ENCODE peak calls at places on chromosome 6, in five cellular contexts. Z is cardiac fibroblast; L is transverse colon; F is CD8-positive, alpha-beta memory T cell; I is cardiac muscle cell. S is an unnamed sample.

GRCh38 chr6:131213501-131213990 is 78.3 kb downstream of the AKAP7 start:
- DNase-seq in L (no peak), I (no peak), Z (peak; percentile 78), F (no peak), S (no peak)

GRCh38 chr6:161813156-161813555 is 539.3 kb upstream of the AGPAT4 start:
- DNase-seq in I (no peak), Z (no peak), F (no peak), L (no peak), S (peak; percentile 75)

GRCh38 chr6:158467923-158468322 is 92.0 kb upstream of the TMEM181 start:
- DNase-seq in Z (no peak), L (no peak), F (no peak), I (no peak), S (no peak)

GRCh38 chr6:12012231-12012565 is at the start of gene HIVEP1:
- DNase-seq in L (no peak), F (no peak), Z (no peak), I (peak; percentile 71), S (no peak)

GRCh38 chr6:117423754-117424153 is 2.0 kb downstream of the ROS1 start:
- DNase-seq in I (no peak), L (no peak), Z (no peak), F (no peak), S (no peak)

GRCh38 chr6:72861935-72862432 is 240.1 kb downstream of the KCNQ5 start:
- DNase-seq in I (peak; percentile 12), Z (peak; percentile 74), F (no peak), L (no peak), S (no peak)

GRCh38 chr6:142853244-142854180 is 91.5 kb downstream of the HIVEP2 start:
- DNase-seq in L (peak; percentile 27), I (no peak), Z (peak; percentile 71), F (no peak), S (no peak)

GRCh38 chr6:28568515-28569108 is 42.9 kb downstream of the GPX5 start:
- DNase-seq in L (no peak), I (no peak), F (no peak), Z (no peak), S (no peak)

GRCh38 chr6:85015396-85015990 is 251.1 kb upstream of the TBX18 start:
- DNase-seq in I (peak; percentile 71), L (peak; percentile 8), Z (peak; percentile 85), F (no peak), S (no peak)

GRCh38 chr6:169234634-169235033 is 19.0 kb downstream of the THBS2 start:
- DNase-seq in Z (no peak), L (no peak), I (no peak), F (no peak), S (no peak)

GRCh38 chr6:125201961-125202729 is 48.6 kb downstream of the TPD52L1 start:
- DNase-seq in Z (peak; percentile 97), L (peak; percentile 73), I (no peak), F (no peak), S (no peak)

GRCh38 chr6:11192167-11192566 is 40.3 kb downstream of the NEDD9 start:
- DNase-seq in I (no peak), L (no peak), F (no peak), Z (no peak), S (peak; percentile 4)

GRCh38 chr6:170500955-170501590 is 52.0 kb downstream of the PSMB1 start:
- DNase-seq in Z (no peak), I (no peak), F (no peak), L (no peak), S (peak; percentile 37)

GRCh38 chr6:99838607-99839006 is 155.4 kb downstream of the MCHR2 start:
- DNase-seq in L (no peak), F (no peak), Z (no peak), I (no peak), S (no peak)

GRCh38 chr6:103800131-103800670 is 1059.5 kb downstream of the HACE1 start:
- DNase-seq in L (no peak), Z (no peak), F (no peak), I (no peak), S (no peak)

GRCh38 chr6:136382676-136383075 is 93.0 kb upstream of the BCLAF1 start:
- DNase-seq in F (no peak), Z (no peak), L (no peak), I (no peak), S (no peak)

GRCh38 chr6:159595173-159595572 is 97.9 kb downstream of the SOD2 start:
- DNase-seq in L (no peak), F (no peak), I (no peak), Z (peak; percentile 67), S (no peak)

GRCh38 chr6:56699066-56699654 is 56.5 kb upstream of the DST start:
- DNase-seq in I (no peak), Z (peak; percentile 63), F (no peak), L (no peak), S (no peak)

GRCh38 chr6:38784506-38785235 is 69.6 kb downstream of the DNAH8 start:
- DNase-seq in F (no peak), L (no peak), I (no peak), Z (peak; percentile 68), S (no peak)

GRCh38 chr6:124053315-124053714 is 249.7 kb downstream of the NKAIN2 start:
- DNase-seq in L (no peak), I (no peak), Z (no peak), F (no peak), S (no peak)

GRCh38 chr6:157245486-157245885 is 77.8 kb downstream of the TMEM242 start:
- DNase-seq in I (no peak), F (peak; percentile 23), L (no peak), Z (no peak), S (no peak)

GRCh38 chr6:3337521-3338350 is 79.0 kb downstream of the PSMG4 start:
- DNase-seq in L (no peak), I (no peak), Z (peak; percentile 61), F (no peak), S (no peak)
- H3K4me3 ChIP-seq in L (no peak overlapping the region), I (no peak overlapping the region), Z (no peak overlapping the region), F (no peak overlapping the region), S (no peak overlapping the region)

DNA sequence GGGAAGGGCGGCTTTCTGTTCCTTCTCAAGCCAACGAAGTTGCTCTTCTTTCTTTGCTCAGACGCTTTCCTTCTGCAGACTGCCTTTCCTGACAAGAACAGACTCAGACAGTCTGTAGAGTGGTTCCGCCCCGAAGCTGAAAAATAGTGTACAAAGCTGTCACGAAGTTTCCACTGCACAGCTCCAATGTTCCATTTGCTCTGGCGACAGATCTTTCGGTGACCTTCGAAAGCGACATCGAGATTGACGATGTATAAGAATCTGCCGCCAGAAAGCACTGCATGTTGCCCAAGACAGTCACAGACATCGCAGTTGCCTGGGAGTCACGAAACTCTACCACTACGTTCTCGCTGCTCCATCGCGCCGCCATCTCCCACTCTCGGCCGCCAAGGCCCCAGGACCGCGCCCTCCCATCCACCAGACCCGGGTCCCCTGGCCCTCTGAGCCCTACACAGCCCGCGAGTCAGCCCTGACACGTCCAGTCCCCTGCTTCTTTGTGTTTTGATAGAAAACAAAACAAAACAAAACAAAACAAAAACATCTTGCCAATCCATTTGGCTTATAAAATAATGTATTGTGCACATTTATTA is 42.1 kb upstream of the ZNF184 start:
- DNase-seq in Z (no peak), I (no peak), F (no peak), L (no peak), S (no peak)
- H3K4me3 ChIP-seq in Z (no peak overlapping the region), I (no peak overlapping the region), F (no peak overlapping the region), L (no peak overlapping the region), S (peak overlapping the region; percentile 37)

GRCh38 chr6:33632603-33633039 is 11.5 kb downstream of the ITPR3 start:
- DNase-seq in L (peak; percentile 73), Z (peak; percentile 52), F (peak; percentile 70), I (peak; percentile 63), S (no peak)
- H3K4me3 ChIP-seq in L (no peak overlapping the region), Z (no peak overlapping the region), F (peak overlapping the region; percentile 42), I (no peak overlapping the region), S (peak overlapping the region; percentile 46)

GRCh38 chr6:1614767-1615650 is 5.3 kb downstream of the FOXC1 start:
- DNase-seq in I (no peak), L (no peak), Z (no peak), F (no peak), S (no peak)
- H3K4me3 ChIP-seq in I (peak overlapping the region; percentile 51), L (peak overlapping the region; percentile 9), Z (no peak overlapping the region), F (no peak overlapping the region), S (peak overlapping the region; percentile 73)

GRCh38 chr6:149467265-149467664 is 17.5 kb downstream of the ZC3H12D start:
- DNase-seq in L (no peak), F (no peak), Z (no peak), I (no peak), S (no peak)
- H3K4me3 ChIP-seq in L (no peak overlapping the region), F (no peak overlapping the region), Z (no peak overlapping the region), I (no peak overlapping the region), S (no peak overlapping the region)